ENCODE peak calls at places on chromosomes 7 and 10, in nine cellular contexts. S, B, C, G, U, L, A, P and J are unnamed samples.

GRCh38 chr7:41134242-41134872 is 568.5 kb downstream of the INHBA start:
- DNase-seq in B (peak), C (no peak), A (no peak), U (no peak), S (no peak), P (no peak), L (peak), G (peak), J (no peak)

GRCh38 chr10:116268976-116269375 is 4.0 kb downstream of the GFRA1 start:
- DNase-seq in U (no peak), S (no peak), C (no peak), P (no peak), L (no peak), A (no peak), B (no peak), G (no peak), J (no peak)

GRCh38 chr7:107966701-107967100 is 36.3 kb downstream of the LAMB1 start:
- DNase-seq in B (no peak), S (no peak), C (peak), G (peak), L (no peak), A (no peak), U (no peak), P (peak), J (no peak)

GRCh38 chr10:30413996-30414576 is 19.9 kb upstream of the MAP3K8 start:
- DNase-seq in A (peak), L (peak), G (peak), B (peak), C (no peak), S (no peak), U (no peak), P (no peak), J (no peak)

GRCh38 chr10:51792678-51793077 is 93.3 kb upstream of the CSTF2T start:
- DNase-seq in A (no peak), L (no peak), G (no peak), C (no peak), S (no peak), U (no peak), B (no peak), P (no peak), J (no peak)

GRCh38 chr10:63977329-63977923 is 456.2 kb downstream of the REEP3 start:
- DNase-seq in C (no peak), U (peak), P (no peak), S (no peak), A (peak), L (peak), B (no peak), G (peak), J (no peak)

GRCh38 chr7:151927540-151927939 is 28.7 kb upstream of the GALNTL5 start:
- DNase-seq in B (no peak), U (no peak), L (no peak), C (no peak), S (no peak), P (no peak), A (no peak), G (no peak), J (no peak)

GRCh38 chr7:128894101-128894440 is 16.4 kb downstream of the KCP start:
- DNase-seq in A (no peak), S (no peak), G (no peak), L (no peak), U (no peak), P (no peak), B (no peak), C (no peak), J (peak)

GRCh38 chr10:57221674-57222073 is 860.6 kb upstream of the ZWINT start:
- DNase-seq in P (no peak), C (no peak), A (no peak), L (no peak), S (no peak), B (no peak), U (no peak), G (no peak), J (no peak)

GRCh38 chr10:8049151-8049873 is 5.2 kb upstream of the GATA3 start:
- DNase-seq in A (peak), C (no peak), P (no peak), G (no peak), B (peak), U (no peak), S (no peak), L (no peak), J (no peak)

GRCh38 chr10:50470345-50470744 is 153.4 kb downstream of the SGMS1 start:
- DNase-seq in G (no peak), P (no peak), A (no peak), U (no peak), B (no peak), L (peak), S (no peak), C (no peak), J (no peak)

GRCh38 chr10:15254808-15255655 is 86.5 kb upstream of the NMT2 start:
- DNase-seq in G (no peak), L (peak), P (no peak), C (no peak), U (no peak), A (no peak), S (no peak), B (no peak), J (no peak)

GRCh38 chr7:129213828-129214227 is 11.0 kb upstream of the AHCYL2 start:
- DNase-seq in A (peak), P (no peak), S (no peak), G (no peak), C (no peak), L (peak), B (no peak), U (no peak), J (no peak)

GRCh38 chr10:121205625-121206024 is 354.5 kb downstream of the WDR11 start:
- DNase-seq in P (no peak), G (no peak), B (no peak), U (no peak), S (no peak), L (no peak), C (no peak), A (no peak), J (no peak)

GRCh38 chr7:130949550-130949949 is 215.5 kb upstream of the KLF14 start:
- DNase-seq in U (no peak), P (no peak), A (no peak), B (no peak), G (no peak), C (no peak), S (no peak), L (no peak), J (no peak)

GRCh38 chr10:9214618-9215017 is 1160.1 kb downstream of the GATA3 start:
- DNase-seq in B (no peak), L (no peak), S (no peak), U (no peak), G (no peak), A (no peak), P (no peak), C (no peak), J (no peak)

GRCh38 chr7:36775673-36776072 is 51.4 kb upstream of the AOAH start:
- DNase-seq in U (peak), S (no peak), G (no peak), P (no peak), A (no peak), B (no peak), C (no peak), L (no peak), J (no peak)

GRCh38 chr10:102808380-102808779 is 28.8 kb downstream of the CYP17A1 start:
- DNase-seq in P (no peak), G (no peak), U (no peak), B (no peak), L (no peak), C (no peak), A (no peak), S (no peak), J (no peak)

GRCh38 chr10:78408671-78409472 is 375.2 kb downstream of the RPS24 start:
- DNase-seq in G (peak), C (peak), B (no peak), L (no peak), S (no peak), A (no peak), P (peak), U (no peak), J (no peak)

GRCh38 chr10:122306744-122307143 is 35.6 kb downstream of the BTBD16 start:
- DNase-seq in A (no peak), B (no peak), S (no peak), L (no peak), P (no peak), U (no peak), C (no peak), G (no peak), J (no peak)

GRCh38 chr10:68734349-68734748 is 13.3 kb downstream of the CCAR1 start:
- DNase-seq in S (no peak), B (no peak), A (no peak), U (no peak), L (no peak), C (no peak), G (no peak), P (no peak), J (no peak)

GRCh38 chr10:14124951-14125350 is 205.8 kb downstream of the FRMD4A start:
- DNase-seq in P (no peak), B (no peak), G (peak), A (no peak), C (no peak), S (no peak), L (no peak), U (no peak), J (no peak)

GRCh38 chr7:120996333-120996982 is 7.9 kb downstream of the CPED1 start:
- DNase-seq in A (peak), G (peak), L (peak), U (peak), B (no peak), P (peak), S (peak), C (peak), J (no peak)

GRCh38 chr10:29804025-29804852 is 169.5 kb upstream of the SVIL start:
- DNase-seq in S (no peak), B (no peak), G (peak), A (peak), C (peak), U (no peak), L (no peak), P (no peak), J (no peak)

GRCh38 chr7:127320974-127321373 is 68.2 kb upstream of the GRM8 start:
- DNase-seq in G (no peak), C (no peak), S (no peak), B (no peak), L (no peak), A (no peak), U (no peak), P (no peak), J (no peak)

GRCh38 chr7:83835424-83835823 is 186.5 kb upstream of the SEMA3E start:
- DNase-seq in G (no peak), L (no peak), S (no peak), C (peak), P (no peak), A (no peak), B (no peak), U (no peak), J (no peak)

DNA sequence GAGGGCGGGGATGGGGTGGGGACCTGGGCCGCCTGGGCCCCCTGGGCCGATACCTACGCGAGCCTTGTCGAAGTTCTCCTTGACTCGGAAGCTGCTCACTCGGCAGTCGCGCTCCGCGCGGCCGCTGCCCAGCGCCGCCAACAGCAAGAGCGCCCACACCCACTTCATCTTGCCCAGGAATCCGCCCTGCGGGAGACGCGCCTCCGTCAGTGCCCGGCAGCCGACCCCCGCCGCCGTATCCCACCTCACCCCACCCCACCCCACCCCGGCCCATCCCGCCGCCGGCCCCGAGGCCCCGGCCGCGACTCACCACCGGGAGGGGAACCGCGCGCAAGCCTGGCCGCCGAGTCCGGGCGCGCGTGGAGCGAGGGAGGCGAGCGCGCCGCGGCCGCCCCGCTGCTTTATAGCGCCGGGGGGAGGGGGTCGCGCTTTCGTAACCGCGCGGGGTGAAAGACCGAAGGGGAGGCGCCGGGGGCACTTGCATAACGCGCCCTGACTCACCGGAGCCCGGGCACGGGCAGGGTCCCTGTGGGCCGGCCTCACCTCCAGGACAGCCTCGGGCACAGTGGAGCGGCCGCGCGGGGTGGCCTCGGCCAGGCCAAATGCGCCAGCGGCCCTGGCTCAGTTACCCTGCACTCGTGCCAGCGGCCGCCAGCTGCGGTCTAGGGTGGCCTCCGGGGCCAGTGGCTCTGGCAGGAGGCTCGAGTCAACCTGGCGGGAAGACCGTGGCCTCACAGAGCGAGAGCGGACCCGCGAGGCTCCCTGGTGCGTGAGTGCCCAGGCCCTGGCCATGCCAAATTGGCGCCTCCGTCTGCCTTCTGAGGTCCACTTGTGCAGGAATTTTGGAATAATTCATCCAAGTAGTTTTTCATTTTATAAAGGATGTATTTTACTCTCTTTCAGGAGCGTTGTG is at the start of gene RBP4:
- DNase-seq in G (peak), U (no peak), B (no peak), C (no peak), S (no peak), A (peak), L (no peak), P (no peak), J (no peak)
- TF ChIP-seq CTCF in G (no peak), U (no peak), B (no peak), C (no peak), S (no peak), A (no peak), L (no peak), P (no peak), J (peak)

DNA sequence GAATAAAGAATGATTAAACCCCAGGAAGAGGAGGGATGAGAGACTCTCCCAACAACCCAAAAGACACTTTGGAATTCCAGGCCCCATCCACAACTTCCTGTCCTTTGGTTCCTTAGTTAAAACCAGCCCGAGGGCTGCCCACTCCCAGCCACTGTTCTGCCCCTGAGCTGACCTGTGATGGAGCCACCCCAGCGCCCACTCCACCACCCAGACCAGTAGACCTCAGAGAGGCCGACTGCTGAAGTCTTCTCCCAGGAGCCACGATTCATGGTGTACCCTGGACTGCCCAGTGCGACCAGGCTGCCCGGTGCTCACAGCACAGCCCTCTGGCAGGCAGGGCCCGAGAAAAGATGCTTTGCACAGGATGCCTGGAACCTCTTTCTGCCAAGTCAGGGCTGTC is 6.7 kb downstream of the VSTM4 start:
- DNase-seq in G (no peak), S (no peak), L (no peak), U (no peak), B (no peak), P (no peak), A (no peak), C (no peak), J (no peak)
- TF ChIP-seq CTCF in G (no peak), S (no peak), L (no peak), U (no peak), B (no peak), P (no peak), A (no peak), C (no peak), J (no peak)

GRCh38 chr10:86100581-86101061 is 266.0 kb downstream of the GRID1 start:
- DNase-seq in C (no peak), A (peak), B (no peak), L (peak), S (no peak), U (peak), P (no peak), G (peak), J (no peak)
- TF ChIP-seq CTCF in C (peak), A (peak), B (peak), L (peak), S (peak), U (peak), P (peak), G (peak), J (peak)

DNA sequence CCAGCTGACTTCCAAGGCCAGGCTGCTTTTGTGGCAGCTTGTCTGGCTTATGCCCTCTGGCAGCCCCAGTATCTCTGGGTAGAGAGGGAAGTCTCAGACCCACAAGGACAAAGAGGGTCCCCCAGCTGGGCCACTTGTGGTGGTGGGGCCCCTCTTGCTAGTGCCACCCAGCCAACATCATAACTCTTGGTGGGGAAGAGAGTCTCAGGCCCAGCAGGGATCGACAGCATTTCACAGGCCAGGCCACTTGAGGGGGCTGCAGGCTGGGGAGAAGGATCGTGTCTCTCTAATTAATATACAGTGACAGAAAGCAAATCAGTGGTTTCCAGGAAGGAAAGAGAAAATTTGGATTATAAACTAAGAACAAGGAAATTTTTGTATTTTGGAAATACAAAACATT is 76.0 kb downstream of the TYW1B start:
- DNase-seq in G (no peak), U (no peak), S (no peak), B (no peak), A (no peak), L (no peak), P (no peak), C (no peak), J (no peak)
- TF ChIP-seq CTCF in G (peak), U (no peak), S (no peak), B (no peak), A (no peak), L (no peak), P (no peak), C (peak), J (peak)

DNA sequence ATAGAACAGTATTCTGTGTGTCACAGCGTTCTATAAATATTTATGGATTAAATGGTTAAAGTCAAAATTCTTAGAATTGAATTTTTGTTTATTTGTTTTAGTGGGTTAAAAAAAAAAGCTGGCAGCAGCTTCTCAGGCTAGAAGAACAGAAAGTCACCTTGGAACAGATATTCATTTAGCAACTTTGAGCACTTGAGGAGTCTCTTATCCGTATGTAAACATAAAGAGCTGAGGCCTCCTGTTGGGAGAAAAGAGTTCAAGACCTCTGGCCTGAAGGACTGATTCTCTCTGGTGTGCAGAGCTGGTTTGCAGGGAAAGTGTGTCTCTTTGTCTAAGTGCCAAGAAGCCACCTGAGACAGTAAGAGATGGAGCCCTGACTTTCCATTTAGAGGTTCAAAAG is 109.9 kb downstream of the HERPUD2 start:
- DNase-seq in P (no peak), B (no peak), U (no peak), L (no peak), S (no peak), G (no peak), A (no peak), C (no peak), J (no peak)
- TF ChIP-seq CTCF in P (no peak), B (no peak), U (no peak), L (no peak), S (no peak), G (no peak), A (no peak), C (no peak), J (no peak)